ENCODE peak calls at places on chromosomes 3 and 15, in five cellular contexts. One of them, this sample, is unnamed.

GRCh38 chr3:113151475-113152031 is 59.8 kb upstream of the BOC start:
- DNase-seq in HS-5: no peak
- DNase-seq in AG08396: no peak
- DNase-seq in NCI-H69: peak
- DNase-seq in osteocyte: no peak
- DNase-seq in this sample: no peak

GRCh38 chr3:113117511-113118302 is 93.7 kb upstream of the BOC start:
- DNase-seq in HS-5: no peak
- DNase-seq in AG08396: peak
- DNase-seq in NCI-H69: no peak
- DNase-seq in osteocyte: no peak
- DNase-seq in this sample: no peak

GRCh38 chr3:141373768-141374526 is 5.6 kb downstream of the ZBTB38 start:
- DNase-seq in HS-5: peak
- DNase-seq in AG08396: no peak
- DNase-seq in NCI-H69: peak
- DNase-seq in osteocyte: no peak
- DNase-seq in this sample: peak

GRCh38 chr3:29922990-29923746 is 642.3 kb downstream of the RBMS3 start:
- DNase-seq in HS-5: peak
- DNase-seq in AG08396: peak
- DNase-seq in NCI-H69: no peak
- DNase-seq in osteocyte: no peak
- DNase-seq in this sample: peak

GRCh38 chr3:49399467-49399866 is 12.3 kb downstream of the RHOA start:
- DNase-seq in HS-5: no peak
- DNase-seq in AG08396: no peak
- DNase-seq in NCI-H69: no peak
- DNase-seq in osteocyte: no peak
- DNase-seq in this sample: no peak

GRCh38 chr15:45333550-45333949 is 44.8 kb downstream of the GATM start:
- DNase-seq in HS-5: no peak
- DNase-seq in AG08396: no peak
- DNase-seq in NCI-H69: peak
- DNase-seq in osteocyte: no peak
- DNase-seq in this sample: no peak

GRCh38 chr3:72174043-72174442 is 389.1 kb upstream of the PROK2 start:
- DNase-seq in HS-5: no peak
- DNase-seq in AG08396: no peak
- DNase-seq in NCI-H69: peak
- DNase-seq in osteocyte: no peak
- DNase-seq in this sample: no peak

GRCh38 chr3:132405609-132406299 is 11.5 kb upstream of the DNAJC13 start:
- DNase-seq in HS-5: no peak
- DNase-seq in AG08396: no peak
- DNase-seq in NCI-H69: no peak
- DNase-seq in osteocyte: no peak
- DNase-seq in this sample: no peak

GRCh38 chr15:64209680-64210334 is 47.0 kb upstream of the PPIB start:
- DNase-seq in HS-5: peak
- DNase-seq in AG08396: peak
- DNase-seq in NCI-H69: peak
- DNase-seq in osteocyte: no peak
- DNase-seq in this sample: peak

GRCh38 chr3:126448141-126448892 is 27.4 kb downstream of the ZXDC start:
- DNase-seq in HS-5: no peak
- DNase-seq in AG08396: no peak
- DNase-seq in NCI-H69: no peak
- DNase-seq in osteocyte: peak
- DNase-seq in this sample: no peak

This sample was measured in foreskin keratinocyte.